ENCODE peak calls at places on chromosome 5, in five cellular contexts. N is posterior cingulate gyrus, J is T follicular helper cell, O is NCI-H2107, F is left cardiac atrium. Z is an unnamed sample.

GRCh38 chr5:143138839-143139238 is 264.6 kb downstream of the NR3C1 start:
- DNase-seq in N (no peak), J (no peak), O (no peak), F (no peak), Z (no peak)

GRCh38 chr5:128629162-128629561 is 91.1 kb upstream of the FBN2 start:
- DNase-seq in N (no peak), J (no peak), O (no peak), F (no peak), Z (no peak)

GRCh38 chr5:75055727-75056144 is 3.4 kb upstream of the GCNT4 start:
- DNase-seq in N (no peak), J (no peak), O (no peak), F (no peak), Z (no peak)

GRCh38 chr5:95543017-95543705 is 11.6 kb downstream of the SKIC3 start:
- DNase-seq in N (no peak), J (no peak), O (peak), F (no peak), Z (no peak)

GRCh38 chr5:163306421-163306820 is 131.0 kb upstream of the CCNG1 start:
- DNase-seq in N (no peak), J (no peak), O (no peak), F (no peak), Z (no peak)

GRCh38 chr5:31023105-31023504 is 170.4 kb upstream of the CDH6 start:
- DNase-seq in N (no peak), J (no peak), O (no peak), F (no peak), Z (no peak)

GRCh38 chr5:65834306-65834705 is 92.1 kb upstream of the ERBIN start:
- DNase-seq in N (no peak), J (no peak), O (no peak), F (no peak), Z (no peak)

GRCh38 chr5:84425365-84425764 is 40.7 kb upstream of the EDIL3 start:
- DNase-seq in N (no peak), J (no peak), O (no peak), F (no peak), Z (no peak)

GRCh38 chr5:178786859-178787499 is 56.5 kb upstream of the ZNF354A start:
- DNase-seq in N (no peak), J (no peak), O (no peak), F (no peak), Z (no peak)

GRCh38 chr5:131277875-131278795 is 14.3 kb downstream of the CDC42SE2 start:
- DNase-seq in N (no peak), J (no peak), O (no peak), F (no peak), Z (no peak)

GRCh38 chr5:148179234-148179824 is 11.0 kb downstream of the SPINK14 start:
- DNase-seq in N (no peak), J (no peak), O (peak), F (no peak), Z (no peak)

GRCh38 chr5:176736271-176736965 is 73.9 kb upstream of the UNC5A start:
- DNase-seq in N (peak), J (no peak), O (no peak), F (no peak), Z (no peak)

GRCh38 chr5:14263700-14264099 is 120.6 kb downstream of the TRIO start:
- DNase-seq in N (no peak), J (no peak), O (peak), F (no peak), Z (no peak)

GRCh38 chr5:14628346-14628745 is 36.2 kb upstream of the OTULIN start:
- DNase-seq in N (no peak), J (peak), O (no peak), F (peak), Z (no peak)

GRCh38 chr5:141494761-141495455 is 6.0 kb downstream of the PCDHGC5 start:
- DNase-seq in N (peak), J (no peak), O (no peak), F (no peak), Z (no peak)

GRCh38 chr5:169591636-169592035 is 8.1 kb downstream of the SPDL1 start:
- DNase-seq in N (no peak), J (no peak), O (no peak), F (no peak), Z (no peak)

GRCh38 chr5:175096469-175097185 is 347.4 kb downstream of the DRD1 start:
- DNase-seq in N (no peak), J (no peak), O (no peak), F (no peak), Z (no peak)

GRCh38 chr5:126384985-126385384 is 38.2 kb upstream of the GRAMD2B start:
- DNase-seq in N (no peak), J (no peak), O (no peak), F (no peak), Z (no peak)

GRCh38 chr5:142014911-142015584 is 2.2 kb upstream of the GNPDA1 start:
- DNase-seq in N (no peak), J (peak), O (no peak), F (no peak), Z (no peak)

GRCh38 chr5:131367219-131367860 is 103.5 kb downstream of the CDC42SE2 start:
- DNase-seq in N (no peak), J (no peak), O (no peak), F (no peak), Z (no peak)

GRCh38 chr5:15571081-15571480 is 71.1 kb downstream of the FBXL7 start:
- DNase-seq in N (no peak), J (no peak), O (no peak), F (no peak), Z (no peak)

GRCh38 chr5:158707534-158707933 is 392.2 kb downstream of the EBF1 start:
- DNase-seq in N (no peak), J (no peak), O (no peak), F (no peak), Z (no peak)

GRCh38 chr5:56737002-56737621 is 78.2 kb upstream of the MAP3K1 start:
- DNase-seq in N (no peak), J (no peak), O (no peak), F (no peak), Z (no peak)

GRCh38 chr5:106873558-106873957 is 797.2 kb downstream of the EFNA5 start:
- DNase-seq in N (no peak), J (no peak), O (peak), F (no peak), Z (no peak)

GRCh38 chr5:73045623-73046022 is 74.8 kb upstream of the TMEM171 start:
- DNase-seq in N (no peak), J (no peak), O (no peak), F (no peak), Z (no peak)

GRCh38 chr5:95272530-95272929 is 12.4 kb downstream of the MCTP1 start:
- DNase-seq in N (no peak), J (no peak), O (no peak), F (no peak), Z (no peak)

GRCh38 chr5:148786456-148786855 is 40.0 kb upstream of the ADRB2 start:
- DNase-seq in N (no peak), J (no peak), O (no peak), F (no peak), Z (no peak)

GRCh38 chr5:97071101-97071500 is 71.3 kb downstream of the LIX1 start:
- DNase-seq in N (no peak), J (no peak), O (no peak), F (no peak), Z (peak)

GRCh38 chr5:127008300-127008975 is 21.9 kb downstream of the MARCHF3 start:
- DNase-seq in N (no peak), J (no peak), O (no peak), F (no peak), Z (no peak)

GRCh38 chr5:65961644-65962043 is 35.3 kb downstream of the ERBIN start:
- DNase-seq in N (no peak), J (no peak), O (no peak), F (no peak), Z (no peak)

GRCh38 chr5:163347671-163348070 is 89.7 kb upstream of the CCNG1 start:
- DNase-seq in N (peak), J (peak), O (peak), F (peak), Z (peak)

GRCh38 chr5:82513739-82514138 is 235.6 kb upstream of the RPS23 start:
- DNase-seq in N (no peak), J (no peak), O (no peak), F (no peak), Z (no peak)

GRCh38 chr5:163407034-163407652 is 30.3 kb upstream of the CCNG1 start:
- DNase-seq in N (no peak), J (no peak), O (no peak), F (no peak), Z (no peak)

GRCh38 chr5:90386099-90386710 is 23.4 kb downstream of the CETN3 start:
- DNase-seq in N (no peak), J (no peak), O (no peak), F (no peak), Z (no peak)

GRCh38 chr5:10445352-10445751 is 3.7 kb downstream of the ROPN1L start:
- DNase-seq in N (no peak), J (no peak), O (no peak), F (no peak), Z (no peak)

GRCh38 chr5:17087035-17087434 is 130.4 kb upstream of the BASP1 start:
- DNase-seq in N (no peak), J (no peak), O (no peak), F (no peak), Z (no peak)

GRCh38 chr5:120609570-120609969 is 145.5 kb downstream of the PRR16 start:
- DNase-seq in N (no peak), J (no peak), O (no peak), F (no peak), Z (no peak)

GRCh38 chr5:133400831-133401351 is 211.4 kb downstream of the FSTL4 start:
- DNase-seq in N (no peak), J (no peak), O (no peak), F (no peak), Z (no peak)